ENCODE peak calls at places on chromosomes 6 and 20, in six cellular contexts. O is GM03348, P is heart left ventricle, F is uterus, I is nephron progenitor cell, D is HAP-1. Q is an unnamed sample.

GRCh38 chr20:10581823-10582222 is 92.0 kb downstream of the JAG1 start:
- DNase-seq in O (peak), P (no peak), F (no peak), I (no peak), D (peak), Q (no peak)

GRCh38 chr6:165733487-165733791 is 70.4 kb upstream of the PDE10A start:
- DNase-seq in O (no peak), P (no peak), F (no peak), I (no peak), D (no peak), Q (no peak)

GRCh38 chr20:34401741-34402455 is 38.8 kb downstream of the ITCH start:
- DNase-seq in O (no peak), P (no peak), F (no peak), I (no peak), D (no peak), Q (no peak)

GRCh38 chr20:38764563-38765355 is 16.5 kb downstream of the ACTR5 start:
- DNase-seq in O (peak), P (no peak), F (no peak), I (no peak), D (no peak), Q (no peak)

GRCh38 chr6:112156694-112157093 is 69.3 kb downstream of the FAM229B start:
- DNase-seq in O (no peak), P (no peak), F (no peak), I (no peak), D (no peak), Q (no peak)

GRCh38 chr6:170122676-170123075 is 168.2 kb downstream of the DLL1 start:
- DNase-seq in O (no peak), P (no peak), F (no peak), I (no peak), D (no peak), Q (no peak)

GRCh38 chr6:65924411-65924810 is 217.4 kb upstream of the EYS start:
- DNase-seq in O (no peak), P (no peak), F (no peak), I (no peak), D (peak), Q (no peak)

GRCh38 chr20:22374066-22374465 is 210.3 kb downstream of the FOXA2 start:
- DNase-seq in O (no peak), P (no peak), F (no peak), I (no peak), D (no peak), Q (no peak)

GRCh38 chr6:141105481-141105880 is 1027.2 kb upstream of the GJE1 start:
- DNase-seq in O (peak), P (no peak), F (no peak), I (peak), D (peak), Q (peak)

GRCh38 chr6:125918681-125919566 is 37.6 kb upstream of the HINT3 start:
- DNase-seq in O (peak), P (peak), F (peak), I (no peak), D (peak), Q (peak)

GRCh38 chr6:44464527-44465310 is 77.2 kb downstream of the CDC5L start:
- DNase-seq in O (peak), P (no peak), F (no peak), I (no peak), D (peak), Q (no peak)

GRCh38 chr6:44665683-44666082 is 278.2 kb downstream of the CDC5L start:
- DNase-seq in O (no peak), P (no peak), F (no peak), I (no peak), D (no peak), Q (no peak)

GRCh38 chr20:59987135-59987534 is 28.9 kb downstream of the CDH26 start:
- DNase-seq in O (no peak), P (no peak), F (no peak), I (no peak), D (no peak), Q (no peak)

Q was measured in neuronal stem cell.